ENCODE peak calls at places on chromosome 7, in nine cellular contexts. I, X, D, A, H, E, W, Q and P are unnamed samples.

GRCh38 chr7:56007167-56007652 is 42.8 kb downstream of the NIPSNAP2 start:
- DNase-seq in I (no peak), X (no peak), D (no peak), A (no peak), H (no peak), E (no peak), W (no peak), Q (no peak), P (no peak)

GRCh38 chr7:55469271-55469681 is 103.0 kb downstream of the VOPP1 start:
- DNase-seq in I (no peak), X (no peak), D (no peak), A (no peak), H (no peak), E (no peak), W (no peak), Q (peak; percentile 26), P (no peak)

GRCh38 chr7:28615091-28615490 is 202.8 kb downstream of the CREB5 start:
- DNase-seq in I (no peak), X (no peak), D (no peak), A (peak; percentile 57), H (no peak), E (peak; percentile 55), W (no peak), Q (no peak), P (no peak)

GRCh38 chr7:73706122-73707044 is 13.1 kb downstream of the STX1A start:
- DNase-seq in I (no peak), X (peak; percentile 68), D (no peak), A (no peak), H (no peak), E (no peak), W (no peak), Q (no peak), P (no peak)

GRCh38 chr7:99860281-99861127 is 16.3 kb downstream of the OR2AE1 start:
- DNase-seq in I (peak; percentile 64), X (no peak), D (no peak), A (no peak), H (no peak), E (no peak), W (no peak), Q (no peak), P (no peak)

GRCh38 chr7:116804459-116804858 is 57.9 kb upstream of the CAPZA2 start:
- DNase-seq in I (no peak), X (no peak), D (no peak), A (no peak), H (no peak), E (no peak), W (no peak), Q (no peak), P (no peak)

GRCh38 chr7:2843711-2844152 is 376 bp downstream of the GNA12 start:
- DNase-seq in I (no peak), X (no peak), D (peak; percentile 18), A (no peak), H (no peak), E (no peak), W (no peak), Q (peak; percentile 18), P (no peak)

GRCh38 chr7:84394219-84394618 is 199.6 kb upstream of the SEMA3A start:
- DNase-seq in I (no peak), X (no peak), D (no peak), A (no peak), H (no peak), E (no peak), W (no peak), Q (no peak), P (no peak)

GRCh38 chr7:119944601-119944972 is 328.4 kb upstream of the KCND2 start:
- DNase-seq in I (no peak), X (no peak), D (no peak), A (no peak), H (no peak), E (no peak), W (no peak), Q (no peak), P (no peak)

GRCh38 chr7:4115442-4115841 is 566.7 kb upstream of the FOXK1 start:
- DNase-seq in I (no peak), X (no peak), D (no peak), A (no peak), H (no peak), E (no peak), W (no peak), Q (no peak), P (no peak)

GRCh38 chr7:29281782-29282541 is 87.4 kb downstream of the CHN2 start:
- DNase-seq in I (peak; percentile 53), X (no peak), D (peak; percentile 52), A (no peak), H (no peak), E (no peak), W (no peak), Q (no peak), P (no peak)

GRCh38 chr7:26990268-26990667 is 105.5 kb downstream of the HOXA1 start:
- DNase-seq in I (no peak), X (no peak), D (no peak), A (no peak), H (no peak), E (no peak), W (no peak), Q (no peak), P (no peak)

GRCh38 chr7:108000875-108001758 is 1.8 kb downstream of the LAMB1 start:
- DNase-seq in I (no peak), X (no peak), D (peak; percentile 74), A (peak; percentile 77), H (no peak), E (peak; percentile 89), W (no peak), Q (no peak), P (no peak)

GRCh38 chr7:72785166-72785955 is 42.6 kb downstream of the TYW1B start:
- DNase-seq in I (no peak), X (no peak), D (no peak), A (no peak), H (no peak), E (no peak), W (no peak), Q (no peak), P (no peak)

GRCh38 chr7:66815976-66816375 is 75.4 kb downstream of the RABGEF1 start:
- DNase-seq in I (no peak), X (no peak), D (no peak), A (no peak), H (no peak), E (no peak), W (no peak), Q (no peak), P (no peak)

GRCh38 chr7:146146866-146147265 is 30.3 kb downstream of the CNTNAP2 start:
- DNase-seq in I (no peak), X (no peak), D (no peak), A (no peak), H (no peak), E (no peak), W (no peak), Q (no peak), P (no peak)

GRCh38 chr7:124364283-124364682 is 331.4 kb upstream of the TMEM229A start:
- DNase-seq in I (no peak), X (no peak), D (no peak), A (no peak), H (no peak), E (no peak), W (no peak), Q (no peak), P (no peak)

GRCh38 chr7:131202451-131202850 is 125.2 kb upstream of the MKLN1 start:
- DNase-seq in I (no peak), X (no peak), D (no peak), A (no peak), H (no peak), E (no peak), W (no peak), Q (no peak), P (no peak)
- H3K4me1 ChIP-seq in I (no peaks in the 10 kb centered on the region), X (peaks cover 7% of the 10 kb centered on the region), D (peaks cover 8% of the 10 kb centered on the region), A (no peaks in the 10 kb centered on the region), H (no peaks in the 10 kb centered on the region), E (peaks cover 4% of the 10 kb centered on the region), W (peaks cover 10% of the 10 kb centered on the region), Q (no peaks in the 10 kb centered on the region), P (no peaks in the 10 kb centered on the region)

DNA sequence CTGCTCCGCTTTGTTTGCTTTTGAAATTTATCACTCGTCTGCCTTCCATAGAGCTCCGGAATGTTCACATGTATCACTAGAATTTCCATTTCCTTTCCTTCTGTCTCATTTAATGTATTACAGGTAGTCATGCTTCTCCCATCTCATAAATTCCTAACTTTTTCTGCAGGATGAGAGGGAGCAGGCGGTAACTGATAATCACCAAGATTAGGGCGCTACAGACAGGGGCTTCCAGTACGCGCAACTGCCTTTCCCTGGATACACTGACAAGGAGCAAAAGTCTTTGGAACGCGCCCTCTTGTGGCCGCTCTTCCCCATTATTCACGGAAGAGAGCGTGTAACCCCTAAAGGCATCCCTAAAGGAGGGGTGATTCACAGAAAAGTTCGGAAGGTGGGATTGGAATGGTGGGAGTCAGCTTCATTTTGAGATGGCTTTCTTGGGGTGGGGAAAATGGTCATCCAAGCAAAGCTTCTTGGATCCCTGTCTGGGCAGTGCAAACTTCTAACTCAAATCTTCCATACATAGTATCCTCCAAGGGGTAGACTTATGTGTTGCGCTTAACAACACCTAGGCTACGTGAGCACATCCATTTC is 6.5 kb downstream of the INHBA start:
- DNase-seq in I (peak; percentile 74), X (peak; percentile 39), D (peak; percentile 79), A (peak; percentile 90), H (peak; percentile 42), E (peak; percentile 96), W (no peak), Q (no peak), P (peak; percentile 49)
- H3K4me3 ChIP-seq in I (no peak overlapping the region), X (no peak overlapping the region), D (peak overlapping the region; percentile 61), A (no peak overlapping the region), H (no peak overlapping the region), E (no peak overlapping the region), W (peak overlapping the region; percentile 35), Q (no peak overlapping the region), P (no peak overlapping the region)

GRCh38 chr7:17660116-17660515 is 280.2 kb downstream of the SNX13 start:
- DNase-seq in I (no peak), X (no peak), D (no peak), A (no peak), H (no peak), E (no peak), W (no peak), Q (no peak), P (no peak)

GRCh38 chr7:17661982-17662585 is 278.2 kb downstream of the SNX13 start:
- DNase-seq in I (no peak), X (no peak), D (no peak), A (no peak), H (no peak), E (peak; percentile 26), W (no peak), Q (no peak), P (no peak)

GRCh38 chr7:17654940-17655339 is 285.4 kb downstream of the SNX13 start:
- DNase-seq in I (no peak), X (no peak), D (no peak), A (no peak), H (no peak), E (no peak), W (no peak), Q (no peak), P (no peak)

GRCh38 chr7:17663056-17663675 is 277.1 kb downstream of the SNX13 start:
- DNase-seq in I (no peak), X (no peak), D (no peak), A (no peak), H (no peak), E (no peak), W (no peak), Q (no peak), P (no peak)

GRCh38 chr7:17659126-17659525 is 281.2 kb downstream of the SNX13 start:
- DNase-seq in I (no peak), X (no peak), D (no peak), A (no peak), H (no peak), E (no peak), W (no peak), Q (no peak), P (no peak)
- H3K4me1 ChIP-seq in I (no peaks in the 10 kb centered on the region), X (peaks cover 12% of the 10 kb centered on the region), D (no peaks in the 10 kb centered on the region), A (no peaks in the 10 kb centered on the region), H (no peaks in the 10 kb centered on the region), E (peaks cover 3% of the 10 kb centered on the region), W (peaks cover 33% of the 10 kb centered on the region), Q (no peaks in the 10 kb centered on the region), P (no peaks in the 10 kb centered on the region)

GRCh38 chr7:51182767-51183166 is 133.8 kb downstream of the COBL start:
- DNase-seq in I (no peak), X (no peak), D (no peak), A (no peak), H (no peak), E (no peak), W (no peak), Q (no peak), P (no peak)
- H3K4me3 ChIP-seq in I (no peak overlapping the region), X (no peak overlapping the region), D (no peak overlapping the region), A (no peak overlapping the region), H (no peak overlapping the region), E (no peak overlapping the region), W (no peak overlapping the region), Q (no peak overlapping the region), P (no peak overlapping the region)